ENCODE peak calls at places on chromosomes 7 and 10, in four cellular contexts. Y is retinal pigment epithelial cell; F is fibroblast of villous mesenchyme; E is CD8-positive, alpha-beta T cell. N is an unnamed sample.

GRCh38 chr10:27020243-27020642 is 80.1 kb downstream of the ANKRD26 start:
- DNase-seq in Y (no peak), F (no peak), E (no peak), N (peak)

GRCh38 chr7:133355325-133355708 is 102.4 kb downstream of the EXOC4 start:
- DNase-seq in Y (no peak), F (peak), E (no peak), N (peak)

GRCh38 chr10:21978191-21978862 is 25.2 kb downstream of the DNAJC1 start:
- DNase-seq in Y (no peak), F (peak), E (no peak), N (peak)

GRCh38 chr10:21263839-21264238 is 261.6 kb downstream of the SKIDA1 start:
- DNase-seq in Y (no peak), F (no peak), E (no peak), N (no peak)

GRCh38 chr7:44097064-44097932 is 6.8 kb upstream of the AEBP1 start:
- DNase-seq in Y (no peak), F (no peak), E (no peak), N (no peak)

GRCh38 chr10:82124713-82125112 is 249.7 kb downstream of the NRG3 start:
- DNase-seq in Y (no peak), F (no peak), E (no peak), N (no peak)

GRCh38 chr7:139560678-139561077 is 37.2 kb downstream of the CLEC2L start:
- DNase-seq in Y (no peak), F (no peak), E (no peak), N (no peak)

GRCh38 chr10:72885953-72886352 is 7.6 kb upstream of the OIT3 start:
- DNase-seq in Y (no peak), F (no peak), E (no peak), N (no peak)

GRCh38 chr10:3131098-3131497 is 41.5 kb downstream of the PITRM1 start:
- DNase-seq in Y (no peak), F (peak), E (no peak), N (peak)

GRCh38 chr10:32112055-32112454 is 55.8 kb upstream of the KIF5B start:
- DNase-seq in Y (peak), F (peak), E (no peak), N (peak)

GRCh38 chr7:112571852-112572607 is 91.2 kb downstream of the LSMEM1 start:
- DNase-seq in Y (no peak), F (no peak), E (no peak), N (no peak)
- TF ChIP-seq CTCF in Y (no peak), F (peak), E (no peak), N (no peak)

DNA sequence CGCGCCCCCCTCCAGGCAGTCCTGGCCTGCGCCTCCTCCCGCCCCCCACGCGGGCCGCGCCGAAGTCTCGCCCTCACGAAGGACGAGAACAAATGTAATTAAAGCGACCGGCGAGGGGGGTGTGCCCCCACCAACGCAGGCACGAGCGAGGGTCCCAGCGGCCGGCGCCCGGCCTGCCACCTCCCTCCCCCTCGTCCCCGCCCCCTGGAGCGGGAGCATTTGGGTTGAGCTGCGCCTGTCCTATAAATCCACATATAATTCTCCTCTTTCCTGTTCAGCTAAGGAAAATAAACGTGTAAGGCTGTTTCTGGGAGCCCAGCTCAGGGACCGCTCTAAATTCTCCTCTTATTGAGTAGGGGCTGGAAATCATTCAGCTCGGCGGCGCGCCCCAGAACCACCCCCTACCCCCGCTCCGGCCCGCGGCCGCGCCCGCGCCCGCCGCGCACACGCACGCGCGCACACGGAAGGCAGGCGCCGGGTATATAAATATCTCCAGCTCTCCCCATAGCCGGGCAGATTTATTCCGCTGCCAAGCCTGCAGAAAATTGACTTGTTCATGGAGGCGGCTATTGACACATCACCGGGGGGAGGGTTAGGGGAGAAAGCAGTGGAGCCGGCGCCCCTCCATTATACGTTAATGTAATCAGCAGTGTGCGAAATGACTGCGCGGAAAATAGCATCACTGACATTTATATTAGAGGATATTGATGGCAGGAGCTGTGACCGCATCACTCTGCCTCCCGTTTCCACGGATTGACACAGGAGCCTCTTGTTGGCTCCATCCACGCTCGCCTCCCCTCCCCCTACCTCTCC is 61.6 kb upstream of the BTRC start:
- DNase-seq in Y (no peak), F (peak), E (no peak), N (no peak)
- TF ChIP-seq CTCF in Y (no peak), F (no peak), E (no peak), N (no peak)

GRCh38 chr10:53298443-53298842 is 525.9 kb upstream of the MBL2 start:
- DNase-seq in Y (no peak), F (no peak), E (no peak), N (no peak)
- TF ChIP-seq CTCF in Y (peak), F (no peak), E (no peak), N (no peak)

GRCh38 chr7:117405519-117405918 is 21.8 kb downstream of the ASZ1 start:
- DNase-seq in Y (no peak), F (no peak), E (no peak), N (no peak)

GRCh38 chr7:117399820-117400422 is 27.4 kb downstream of the ASZ1 start:
- DNase-seq in Y (no peak), F (peak), E (no peak), N (peak)

GRCh38 chr7:117402109-117402508 is 25.2 kb downstream of the ASZ1 start:
- DNase-seq in Y (no peak), F (no peak), E (no peak), N (no peak)

GRCh38 chr7:117403737-117404136 is 23.6 kb downstream of the ASZ1 start:
- DNase-seq in Y (no peak), F (no peak), E (no peak), N (no peak)

GRCh38 chr7:117401293-117402002 is 25.8 kb downstream of the ASZ1 start:
- DNase-seq in Y (no peak), F (no peak), E (no peak), N (peak)
- TF ChIP-seq CTCF in Y (peak), F (peak), E (no peak), N (peak)

DNA sequence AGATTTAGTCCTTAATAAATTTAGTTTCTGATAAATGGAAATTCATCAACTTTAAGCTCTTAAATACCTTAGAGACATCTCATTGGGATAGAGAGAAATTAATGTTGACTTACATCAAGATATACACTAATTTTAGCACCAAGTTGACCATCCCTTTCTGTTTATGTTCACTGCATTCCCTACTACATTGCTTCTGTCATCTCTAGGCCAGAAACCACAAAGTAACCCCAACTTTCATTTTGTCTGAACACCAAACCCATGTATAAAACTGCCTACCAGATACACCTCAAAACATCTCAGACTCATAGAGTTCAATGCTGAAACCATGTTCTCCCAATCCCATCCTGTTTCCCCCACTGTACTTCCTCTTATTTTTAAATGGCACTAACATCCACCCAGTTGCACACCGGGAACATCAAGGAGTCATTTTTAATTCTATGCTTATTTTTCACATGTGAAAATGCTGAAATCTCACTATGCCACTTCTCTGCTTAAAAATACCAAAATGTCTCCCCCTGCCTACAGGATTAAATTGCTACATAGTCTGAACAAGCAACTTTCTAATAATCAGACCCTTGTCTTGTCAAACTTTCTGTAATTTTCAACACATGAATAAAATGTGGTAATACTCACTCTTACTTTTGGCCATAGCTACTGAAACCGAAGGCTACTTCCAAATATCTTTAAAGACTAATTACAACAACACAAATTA is 201.6 kb downstream of the SEMA3D start:
- DNase-seq in Y (no peak), F (no peak), E (no peak), N (peak)
- TF ChIP-seq CTCF in Y (peak), F (peak), E (no peak), N (no peak)

GRCh38 chr7:102449136-102449535 is 15.5 kb downstream of the ALKBH4 start:
- DNase-seq in Y (no peak), F (no peak), E (no peak), N (no peak)

GRCh38 chr7:102452451-102452850 is 12.2 kb downstream of the ALKBH4 start:
- DNase-seq in Y (no peak), F (no peak), E (no peak), N (no peak)

GRCh38 chr7:102450242-102450641 is 14.4 kb downstream of the ALKBH4 start:
- DNase-seq in Y (no peak), F (no peak), E (peak), N (no peak)

GRCh38 chr7:102453319-102453718 is 11.3 kb downstream of the ALKBH4 start:
- DNase-seq in Y (no peak), F (no peak), E (no peak), N (no peak)

GRCh38 chr7:102451371-102452054 is 13.2 kb downstream of the ALKBH4 start:
- DNase-seq in Y (no peak), F (peak), E (no peak), N (no peak)
- TF ChIP-seq CTCF in Y (no peak), F (no peak), E (no peak), N (no peak)

GRCh38 chr7:111414374-111414773 is 147.9 kb downstream of the IMMP2L start:
- DNase-seq in Y (no peak), F (no peak), E (no peak), N (no peak)

GRCh38 chr7:111410899-111411298 is 151.4 kb downstream of the IMMP2L start:
- DNase-seq in Y (no peak), F (no peak), E (no peak), N (no peak)

GRCh38 chr7:111408726-111409125 is 153.6 kb downstream of the IMMP2L start:
- DNase-seq in Y (no peak), F (no peak), E (no peak), N (no peak)

GRCh38 chr7:111409714-111410422 is 152.4 kb downstream of the IMMP2L start:
- DNase-seq in Y (peak), F (peak), E (no peak), N (peak)

GRCh38 chr7:111413796-111414195 is 148.5 kb downstream of the IMMP2L start:
- DNase-seq in Y (no peak), F (no peak), E (no peak), N (peak)
- TF ChIP-seq CTCF in Y (no peak), F (no peak), E (no peak), N (no peak)

GRCh38 chr10:128035557-128035973 is 90.7 kb downstream of the MKI67 start:
- DNase-seq in Y (no peak), F (peak), E (peak), N (peak)
- TF ChIP-seq CTCF in Y (peak), F (peak), E (peak), N (peak)

GRCh38 chr10:4397337-4397736 is 428.7 kb upstream of the AKR1E2 start:
- DNase-seq in Y (no peak), F (no peak), E (no peak), N (no peak)

GRCh38 chr10:4390219-4390618 is 435.8 kb upstream of the AKR1E2 start:
- DNase-seq in Y (no peak), F (no peak), E (no peak), N (no peak)

GRCh38 chr10:4395731-4396130 is 430.3 kb upstream of the AKR1E2 start:
- DNase-seq in Y (no peak), F (no peak), E (no peak), N (no peak)

GRCh38 chr10:4396401-4397283 is 429.4 kb upstream of the AKR1E2 start:
- DNase-seq in Y (no peak), F (no peak), E (no peak), N (no peak)

GRCh38 chr10:4391683-4392082 is 434.3 kb upstream of the AKR1E2 start:
- DNase-seq in Y (no peak), F (no peak), E (no peak), N (peak)
- TF ChIP-seq CTCF in Y (peak), F (peak), E (no peak), N (peak)

GRCh38 chr7:99312316-99313203 is 13.1 kb upstream of the ARPC1A start:
- DNase-seq in Y (no peak), F (peak), E (peak), N (peak)

GRCh38 chr7:99311702-99312101 is 14.0 kb upstream of the ARPC1A start:
- DNase-seq in Y (no peak), F (no peak), E (no peak), N (no peak)

GRCh38 chr7:99314504-99314903 is 11.2 kb upstream of the ARPC1A start:
- DNase-seq in Y (no peak), F (no peak), E (no peak), N (no peak)

GRCh38 chr7:99310004-99310403 is 15.7 kb upstream of the ARPC1A start:
- DNase-seq in Y (no peak), F (no peak), E (no peak), N (no peak)

DNA sequence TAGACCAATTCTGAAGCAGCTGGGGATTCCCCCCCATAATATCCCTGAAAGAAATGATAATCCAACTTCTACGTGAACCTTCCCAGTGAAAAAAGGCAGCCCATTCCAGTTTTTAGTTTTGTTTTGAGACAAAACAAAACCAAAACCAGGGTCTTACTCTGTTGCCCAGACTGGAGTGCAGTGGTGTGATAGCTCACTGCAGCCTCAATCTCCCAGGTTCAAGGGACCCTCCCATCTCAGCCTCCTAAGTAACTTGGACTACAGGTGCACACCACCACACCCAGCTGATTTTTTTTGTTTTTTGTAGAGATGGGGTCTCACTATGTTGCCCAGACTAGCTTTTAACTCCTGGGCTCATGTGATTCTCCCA is 12.5 kb upstream of the ARPC1A start:
- DNase-seq in Y (no peak), F (no peak), E (no peak), N (no peak)
- TF ChIP-seq CTCF in Y (no peak), F (no peak), E (no peak), N (no peak)

N was measured in cardiac fibroblast.